ENCODE peak calls at places on chromosomes 6 and 20, in ten cellular contexts. K is GM23248, H is neuronal stem cell, B is neural progenitor cell, N is HCT116, A is fibroblast of lung, J is PC-3, E is kidney, T is endothelial cell of umbilical vein, U is K562. S is an unnamed sample. For H3K36me3, the result is how much of the 10 kb centered on the place peaks cover.

GRCh38 chr6:138403324-138403800 is 661 bp upstream of the HEBP2 start:
- DNase-seq in K (peak), H (peak), B (peak), N (no peak), A (no peak), J (no peak), E (peak), T (no peak), U (peak), S (no peak)

GRCh38 chr6:143441680-143442359 is 8.7 kb downstream of the ADAT2 start:
- DNase-seq in K (peak), H (no peak), B (no peak), N (no peak), A (peak), J (peak), E (no peak), T (no peak), U (no peak), S (no peak)

GRCh38 chr6:456358-456857 is 64.9 kb downstream of the IRF4 start:
- DNase-seq in K (no peak), H (no peak), B (peak), N (no peak), A (no peak), J (no peak), E (no peak), T (no peak), U (no peak), S (no peak)

GRCh38 chr6:35047265-35048011 is 93.7 kb downstream of the TCP11 start:
- DNase-seq in K (peak), H (no peak), B (no peak), N (no peak), A (peak), J (no peak), E (no peak), T (peak), U (no peak), S (no peak)

GRCh38 chr6:154457881-154458284 is 52.6 kb downstream of the CNKSR3 start:
- DNase-seq in K (no peak), H (no peak), B (no peak), N (no peak), A (no peak), J (peak), E (no peak), T (no peak), U (no peak), S (no peak)

GRCh38 chr6:100267721-100268123 is 197.0 kb downstream of the SIM1 start:
- DNase-seq in K (peak), H (no peak), B (no peak), N (no peak), A (peak), J (peak), E (no peak), T (peak), U (no peak), S (no peak)

GRCh38 chr6:150078788-150079187 is 9.9 kb upstream of the ULBP3 start:
- DNase-seq in K (no peak), H (no peak), B (no peak), N (no peak), A (peak), J (peak), E (no peak), T (no peak), U (no peak), S (no peak)

GRCh38 chr6:36962874-36963273 is 8.3 kb downstream of the PI16 start:
- DNase-seq in K (peak), H (peak), B (peak), N (no peak), A (no peak), J (no peak), E (peak), T (no peak), U (peak), S (peak)

GRCh38 chr20:33554914-33555420 is 65.1 kb downstream of the CBFA2T2 start:
- DNase-seq in K (peak), H (no peak), B (peak), N (peak), A (peak), J (peak), E (no peak), T (peak), U (peak), S (peak)

GRCh38 chr20:58406422-58407001 is 17.5 kb downstream of the VAPB start:
- DNase-seq in K (peak), H (no peak), B (no peak), N (no peak), A (peak), J (peak), E (no peak), T (peak), U (no peak), S (no peak)

GRCh38 chr20:44748005-44748370 is 2.3 kb downstream of the KCNK15 start:
- DNase-seq in K (peak), H (no peak), B (no peak), N (peak), A (no peak), J (peak), E (no peak), T (no peak), U (no peak), S (no peak)

GRCh38 chr20:35648836-35649235 is 15.9 kb downstream of the CPNE1 start:
- DNase-seq in K (peak), H (no peak), B (no peak), N (no peak), A (no peak), J (peak), E (no peak), T (peak), U (no peak), S (no peak)

GRCh38 chr6:153976921-153977693 is 61.9 kb upstream of the OPRM1 start:
- DNase-seq in K (peak), H (no peak), B (no peak), N (no peak), A (peak), J (peak), E (no peak), T (no peak), U (no peak), S (no peak)

GRCh38 chr6:163780993-163781392 is 366.5 kb downstream of the QKI start:
- DNase-seq in K (no peak), H (peak), B (peak), N (no peak), A (peak), J (no peak), E (no peak), T (no peak), U (no peak), S (no peak)

GRCh38 chr20:36969050-36969449 is 17.5 kb upstream of the SAMHD1 start:
- DNase-seq in K (no peak), H (no peak), B (no peak), N (no peak), A (no peak), J (no peak), E (no peak), T (no peak), U (no peak), S (no peak)

GRCh38 chr6:63582579-63583231 is 10.4 kb downstream of the LOC128125822 start:
- DNase-seq in K (no peak), H (no peak), B (no peak), N (no peak), A (no peak), J (no peak), E (no peak), T (no peak), U (no peak), S (no peak)

GRCh38 chr6:63578757-63579156 is 6.5 kb downstream of the LOC128125822 start:
- DNase-seq in K (no peak), H (no peak), B (no peak), N (no peak), A (no peak), J (no peak), E (no peak), T (no peak), U (no peak), S (no peak)

GRCh38 chr6:63580704-63580961 is 8.4 kb downstream of the LOC128125822 start:
- DNase-seq in K (no peak), H (no peak), B (no peak), N (no peak), A (no peak), J (no peak), E (no peak), T (no peak), U (no peak), S (no peak)

GRCh38 chr6:63581355-63581998 is 9.2 kb downstream of the LOC128125822 start:
- DNase-seq in K (no peak), H (no peak), B (no peak), N (no peak), A (no peak), J (no peak), E (no peak), T (no peak), U (no peak), S (no peak)

GRCh38 chr6:63579937-63580703 is 7.8 kb downstream of the LOC128125822 start:
- DNase-seq in K (no peak), H (no peak), B (no peak), N (no peak), A (no peak), J (no peak), E (no peak), T (no peak), U (no peak), S (no peak)
- H3K36me3 ChIP-seq in K (half or more), H (half or more), B (half or more), N (half or more), A (under half), J (half or more), E (under half), T (under half), U (half or more), S (half or more)

DNA sequence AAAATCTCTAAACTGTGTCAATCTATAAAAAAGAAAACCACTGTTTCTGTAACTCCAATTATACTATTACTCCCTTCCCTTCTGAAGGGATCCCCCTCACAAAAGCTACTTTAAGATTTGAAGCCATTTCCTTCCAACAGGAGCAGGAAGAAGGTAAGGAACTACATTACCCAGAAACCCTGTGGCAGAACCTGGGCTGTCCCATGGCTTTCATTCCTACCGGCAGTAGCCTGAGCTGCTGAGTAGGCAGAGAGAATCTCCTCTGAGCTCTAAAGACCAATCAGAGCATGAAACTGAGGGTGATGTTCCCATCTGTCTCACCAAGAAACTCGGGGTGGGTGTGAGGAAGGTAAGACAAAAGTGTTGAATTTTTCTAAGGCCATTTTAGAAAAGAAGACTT is 108.0 kb upstream of the LRFN2 start:
- DNase-seq in K (no peak), H (no peak), B (peak), N (no peak), A (no peak), J (no peak), E (no peak), T (no peak), U (no peak), S (no peak)
- H3K27ac ChIP-seq in K (no peak), H (no peak), B (no peak), N (no peak), A (no peak), J (no peak), E (no peak), T (no peak), U (no peak), S (no peak)

GRCh38 chr6:90097357-90097756 is 199.3 kb downstream of the BACH2 start:
- DNase-seq in K (no peak), H (no peak), B (no peak), N (no peak), A (peak), J (peak), E (no peak), T (no peak), U (no peak), S (no peak)
- H3K9ac ChIP-seq in K (peak), H (no peak), B (no peak), N (no peak), A (no peak), J (no peak), E (no peak), T (no peak), U (no peak), S (no peak)

GRCh38 chr20:51454250-51454865 is 88.2 kb downstream of the NFATC2 start:
- DNase-seq in K (no peak), H (no peak), B (no peak), N (no peak), A (no peak), J (no peak), E (no peak), T (no peak), U (no peak), S (no peak)
- H3K36me3 ChIP-seq in K (under half), H (under half), B (under half), N (under half), A (under half), J (under half), E (under half), T (under half), U (half or more), S (under half)

GRCh38 chr20:6663751-6664388 is 103.6 kb upstream of the BMP2 start:
- DNase-seq in K (no peak), H (no peak), B (no peak), N (no peak), A (peak), J (no peak), E (no peak), T (peak), U (no peak), S (no peak)

GRCh38 chr20:6663104-6663503 is 104.4 kb upstream of the BMP2 start:
- DNase-seq in K (no peak), H (no peak), B (no peak), N (no peak), A (no peak), J (no peak), E (no peak), T (peak), U (no peak), S (no peak)

GRCh38 chr20:6665161-6665560 is 102.3 kb upstream of the BMP2 start:
- DNase-seq in K (no peak), H (no peak), B (no peak), N (no peak), A (no peak), J (no peak), E (no peak), T (no peak), U (no peak), S (peak)

GRCh38 chr20:6664574-6664973 is 102.9 kb upstream of the BMP2 start:
- DNase-seq in K (no peak), H (no peak), B (no peak), N (no peak), A (no peak), J (no peak), E (no peak), T (no peak), U (no peak), S (peak)

DNA sequence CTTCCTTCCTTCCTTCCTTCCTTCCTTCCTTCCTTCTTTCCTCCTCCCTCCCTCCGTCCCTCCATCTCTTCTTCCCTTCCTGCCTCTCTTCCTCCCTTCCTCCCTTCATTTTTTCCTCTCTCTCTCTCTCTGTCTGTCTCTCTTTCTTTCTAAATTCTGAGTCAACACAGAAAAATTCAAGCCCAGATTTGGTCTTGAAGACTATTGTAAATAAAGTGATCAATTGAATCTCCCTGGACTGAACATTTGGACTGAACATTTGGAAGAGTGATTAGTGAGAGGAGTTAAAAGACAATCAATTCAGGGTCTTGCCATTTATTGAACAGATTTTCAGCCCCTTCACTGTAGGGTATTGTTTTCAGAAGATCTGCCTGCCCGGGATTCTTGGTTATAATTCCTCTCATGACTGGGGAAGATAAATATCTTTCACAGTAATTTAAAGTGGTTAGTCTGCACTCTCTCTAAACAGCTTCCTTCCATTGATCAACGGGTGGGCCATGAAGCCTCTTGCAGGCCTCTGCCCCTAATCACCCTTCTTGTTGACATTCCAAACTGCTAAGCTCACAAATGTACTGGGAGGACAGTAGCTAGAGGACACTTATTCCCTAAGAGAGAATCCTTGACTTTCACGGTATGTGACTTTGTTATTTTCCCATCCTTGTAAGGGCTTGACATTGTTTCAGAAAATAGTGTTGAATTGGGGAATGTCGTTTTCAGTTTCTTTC is 101.7 kb upstream of the BMP2 start:
- DNase-seq in K (no peak), H (no peak), B (no peak), N (no peak), A (peak), J (no peak), E (no peak), T (no peak), U (no peak), S (peak)
- H3K27ac ChIP-seq in K (no peak), H (no peak), B (no peak), N (no peak), A (no peak), J (no peak), E (no peak), T (no peak), U (no peak), S (peak)

GRCh38 chr6:69343856-69344255 is 453.0 kb downstream of the LMBRD1 start:
- DNase-seq in K (no peak), H (no peak), B (no peak), N (no peak), A (no peak), J (no peak), E (no peak), T (no peak), U (no peak), S (no peak)

GRCh38 chr6:69339163-69339550 is 457.7 kb downstream of the LMBRD1 start:
- DNase-seq in K (no peak), H (no peak), B (no peak), N (no peak), A (no peak), J (no peak), E (no peak), T (no peak), U (no peak), S (no peak)

GRCh38 chr6:69337301-69337700 is 459.5 kb downstream of the LMBRD1 start:
- DNase-seq in K (no peak), H (no peak), B (no peak), N (no peak), A (no peak), J (no peak), E (no peak), T (no peak), U (no peak), S (no peak)

DNA sequence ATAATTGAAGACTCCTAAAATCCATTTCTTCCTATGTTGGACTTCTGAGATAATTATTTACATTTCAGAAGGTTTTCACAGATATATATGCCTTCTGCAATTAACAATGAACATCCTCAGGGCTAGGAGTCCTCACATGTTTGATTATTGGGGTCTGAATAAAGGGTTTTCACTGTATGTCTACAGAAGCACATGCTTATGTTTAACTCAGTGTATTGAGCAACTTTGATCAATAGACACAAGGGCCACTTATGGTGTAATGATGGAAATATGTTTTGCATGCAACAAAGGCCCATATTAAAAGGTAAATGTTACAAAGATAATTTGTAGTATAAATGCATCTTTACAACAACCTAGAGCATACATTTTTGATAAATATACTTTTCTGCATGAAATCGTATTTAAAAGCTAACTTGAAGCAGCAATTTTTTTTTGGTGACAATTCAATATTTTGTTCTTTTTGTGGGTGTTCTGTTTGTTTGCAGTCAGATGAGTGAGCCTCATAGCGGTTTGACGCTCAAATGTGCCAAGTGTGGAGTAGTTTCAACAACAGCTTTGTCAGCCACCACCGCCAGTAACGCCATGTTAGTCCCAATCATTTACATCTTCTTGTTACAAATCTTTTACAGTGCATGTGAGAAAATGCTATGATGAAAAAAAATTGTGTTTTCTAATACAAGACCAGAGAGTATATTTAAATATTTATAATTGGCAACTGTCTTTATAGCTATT is 458.2 kb downstream of the LMBRD1 start:
- DNase-seq in K (no peak), H (no peak), B (no peak), N (no peak), A (no peak), J (no peak), E (no peak), T (no peak), U (no peak), S (no peak)
- H3K9ac ChIP-seq in K (no peak), H (no peak), B (no peak), N (no peak), A (no peak), J (no peak), E (no peak), T (no peak), U (no peak), S (no peak)

GRCh38 chr6:24844061-24844460 is 45.3 kb upstream of the ARMH2 start:
- DNase-seq in K (no peak), H (no peak), B (no peak), N (no peak), A (no peak), J (no peak), E (no peak), T (no peak), U (no peak), S (peak)

GRCh38 chr6:24847402-24847801 is 48.7 kb upstream of the ARMH2 start:
- DNase-seq in K (no peak), H (no peak), B (no peak), N (no peak), A (no peak), J (no peak), E (no peak), T (no peak), U (no peak), S (no peak)

GRCh38 chr6:24848461-24848860 is 49.7 kb upstream of the ARMH2 start:
- DNase-seq in K (no peak), H (no peak), B (no peak), N (no peak), A (no peak), J (no peak), E (no peak), T (no peak), U (no peak), S (no peak)

GRCh38 chr6:24845578-24845977 is 46.9 kb upstream of the ARMH2 start:
- DNase-seq in K (no peak), H (no peak), B (no peak), N (no peak), A (no peak), J (no peak), E (no peak), T (no peak), U (peak), S (no peak)

GRCh38 chr6:24844903-24845302 is 46.2 kb upstream of the ARMH2 start:
- DNase-seq in K (peak), H (no peak), B (no peak), N (no peak), A (no peak), J (no peak), E (no peak), T (no peak), U (no peak), S (no peak)
- H3K36me3 ChIP-seq in K (under half), H (half or more), B (under half), N (under half), A (under half), J (under half), E (under half), T (under half), U (under half), S (under half)

DNA sequence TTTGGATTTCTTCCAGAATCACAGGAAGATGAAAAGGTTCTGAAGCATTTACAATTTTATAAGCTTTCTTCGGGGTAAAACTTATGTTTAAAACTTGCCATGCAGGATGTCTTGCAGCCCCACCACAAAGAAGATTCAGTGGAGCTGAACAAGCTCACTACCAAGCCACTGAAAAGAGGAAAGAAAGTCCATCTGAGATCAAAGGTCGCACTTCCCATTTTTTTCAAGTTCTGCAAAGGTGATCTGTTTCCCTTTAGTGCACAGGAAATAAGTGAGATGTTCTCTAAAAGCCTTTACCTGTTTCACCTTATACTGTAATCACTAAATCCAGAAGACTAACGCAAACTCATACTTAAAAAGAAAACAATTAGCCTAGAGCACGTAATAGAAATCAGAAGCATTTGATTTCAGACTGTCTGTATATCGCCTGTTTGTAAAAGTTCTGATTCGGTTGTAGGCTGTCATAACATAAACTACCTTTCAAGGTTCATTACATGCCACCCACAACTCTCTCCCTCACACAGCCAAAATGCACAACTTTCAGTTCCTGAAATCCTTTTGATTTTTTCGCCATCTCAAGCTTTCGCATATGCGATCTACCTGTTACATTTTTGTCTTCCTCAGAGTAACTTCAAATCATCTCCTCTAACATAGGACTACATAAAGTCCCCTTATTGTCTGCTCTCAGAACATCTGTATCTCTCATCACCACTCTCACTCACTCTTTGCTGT is 1.8 kb downstream of the ECHDC1 start:
- DNase-seq in K (no peak), H (no peak), B (no peak), N (no peak), A (no peak), J (peak), E (no peak), T (no peak), U (no peak), S (no peak)
- H3K27ac ChIP-seq in K (peak), H (no peak), B (no peak), N (no peak), A (no peak), J (peak), E (no peak), T (no peak), U (peak), S (no peak)